ENCODE peak calls at places on chromosomes 3 and 15, in five cellular contexts. N, D, Q, P and C are unnamed samples.

GRCh38 chr15:38878946-38879345 is 314.3 kb upstream of the RASGRP1 start:
- DNase-seq in D (no peak), Q (peak; percentile 17), N (no peak), P (no peak), C (no peak)

GRCh38 chr3:165446555-165446954 is 250.4 kb upstream of the SLITRK3 start:
- DNase-seq in P (no peak), N (no peak), D (no peak), Q (no peak), C (no peak)

GRCh38 chr3:192817053-192817452 is 89.7 kb upstream of the FGF12 start:
- DNase-seq in P (no peak), D (no peak), Q (peak; percentile 58), N (no peak), C (no peak)

GRCh38 chr3:25592510-25592968 is 72.2 kb downstream of the TOP2B start:
- DNase-seq in P (peak; percentile 33), N (peak; percentile 74), Q (peak; percentile 31), D (peak; percentile 19), C (peak; percentile 74)

GRCh38 chr3:128969993-128970740 is 23.7 kb downstream of the CFAP92 start:
- DNase-seq in N (peak; percentile 25), D (peak; percentile 73), Q (peak; percentile 50), P (peak; percentile 15), C (no peak)

GRCh38 chr3:150721285-150722130 is 17.8 kb upstream of the ERICH6 start:
- DNase-seq in Q (peak; percentile 86), P (peak; percentile 45), N (peak; percentile 67), D (peak; percentile 76), C (peak; percentile 48)

GRCh38 chr15:43094416-43095039 is 11.3 kb downstream of the UBR1 start:
- DNase-seq in P (no peak), N (no peak), Q (no peak), D (no peak), C (no peak)

GRCh38 chr3:8625991-8626390 is 18.6 kb downstream of the SSUH2 start:
- DNase-seq in N (no peak), P (peak; percentile 6), Q (peak; percentile 52), D (no peak), C (peak; percentile 60)

GRCh38 chr3:16231983-16232382 is 32.8 kb downstream of the DPH3 start:
- DNase-seq in D (no peak), P (no peak), N (no peak), Q (no peak), C (no peak)

GRCh38 chr15:56835598-56836275 is 82.7 kb upstream of the TCF12 start:
- DNase-seq in Q (no peak), D (no peak), P (no peak), N (no peak), C (no peak)

GRCh38 chr15:96421211-96421610 is 90.7 kb downstream of the NR2F2 start:
- DNase-seq in P (no peak), Q (no peak), D (no peak), N (no peak), C (no peak)

GRCh38 chr3:52122491-52122890 is 31.7 kb downstream of the POC1A start:
- DNase-seq in N (no peak), Q (no peak), P (no peak), D (no peak), C (no peak)

GRCh38 chr15:61888074-61888780 is 172.0 kb downstream of the VPS13C start:
- DNase-seq in P (no peak), N (no peak), D (no peak), Q (peak; percentile 37), C (no peak)

GRCh38 chr15:41561777-41562145 is 2.7 kb downstream of the TYRO3 start:
- DNase-seq in N (no peak), Q (no peak), D (no peak), P (no peak), C (no peak)

GRCh38 chr3:135083756-135084155 is 288.7 kb downstream of the EPHB1 start:
- DNase-seq in N (no peak), Q (no peak), P (no peak), D (no peak), C (no peak)

GRCh38 chr3:159249472-159250131 is 447.7 kb downstream of the MFSD1 start:
- DNase-seq in D (no peak), P (no peak), N (no peak), Q (no peak), C (no peak)

GRCh38 chr3:163946785-163947184 is 1131.5 kb downstream of the SI start:
- DNase-seq in P (no peak), D (no peak), Q (no peak), N (no peak), C (no peak)

GRCh38 chr15:73856458-73857192 is 16.7 kb upstream of the TBC1D21 start:
- DNase-seq in Q (no peak), P (no peak), N (no peak), D (no peak), C (no peak)

GRCh38 chr3:82773207-82773606 is 1011.8 kb upstream of the GBE1 start:
- DNase-seq in N (no peak), P (no peak), D (no peak), Q (no peak), C (no peak)

GRCh38 chr3:138877246-138877645 is 42.5 kb upstream of the PIK3CB start:
- DNase-seq in D (no peak), N (no peak), P (no peak), Q (no peak), C (no peak)

GRCh38 chr3:135865085-135865484 is 100.4 kb upstream of the PPP2R3A start:
- DNase-seq in P (no peak), D (no peak), N (no peak), Q (no peak), C (no peak)

GRCh38 chr15:58276924-58277323 is 138.7 kb downstream of the AQP9 start:
- DNase-seq in Q (no peak), P (no peak), D (no peak), N (no peak), C (no peak)

GRCh38 chr3:194285024-194285858 is 65.9 kb downstream of the CPN2 start:
- DNase-seq in P (no peak), Q (peak; percentile 72), D (no peak), N (no peak), C (no peak)

GRCh38 chr15:68819451-68820204 is 1.1 kb downstream of the ANP32A start:
- DNase-seq in P (no peak), N (peak; percentile 24), D (peak; percentile 58), Q (peak; percentile 36), C (peak; percentile 36)

GRCh38 chr3:138942861-138943623 is 3.9 kb downstream of the FOXL2 start:
- DNase-seq in Q (no peak), P (no peak), N (no peak), D (no peak), C (no peak)

GRCh38 chr15:80173022-80173759 is 20.4 kb downstream of the FAH start:
- DNase-seq in P (peak; percentile 42), D (peak; percentile 79), Q (peak; percentile 74), N (peak; percentile 77), C (peak; percentile 78)

GRCh38 chr3:15726043-15726442 is 71.7 kb downstream of the ANKRD28 start:
- DNase-seq in N (no peak), Q (no peak), P (no peak), D (no peak), C (no peak)

GRCh38 chr3:128395500-128396125 is 71.1 kb downstream of the DNAJB8 start:
- DNase-seq in Q (no peak), P (no peak), N (no peak), D (no peak), C (no peak)

DNA sequence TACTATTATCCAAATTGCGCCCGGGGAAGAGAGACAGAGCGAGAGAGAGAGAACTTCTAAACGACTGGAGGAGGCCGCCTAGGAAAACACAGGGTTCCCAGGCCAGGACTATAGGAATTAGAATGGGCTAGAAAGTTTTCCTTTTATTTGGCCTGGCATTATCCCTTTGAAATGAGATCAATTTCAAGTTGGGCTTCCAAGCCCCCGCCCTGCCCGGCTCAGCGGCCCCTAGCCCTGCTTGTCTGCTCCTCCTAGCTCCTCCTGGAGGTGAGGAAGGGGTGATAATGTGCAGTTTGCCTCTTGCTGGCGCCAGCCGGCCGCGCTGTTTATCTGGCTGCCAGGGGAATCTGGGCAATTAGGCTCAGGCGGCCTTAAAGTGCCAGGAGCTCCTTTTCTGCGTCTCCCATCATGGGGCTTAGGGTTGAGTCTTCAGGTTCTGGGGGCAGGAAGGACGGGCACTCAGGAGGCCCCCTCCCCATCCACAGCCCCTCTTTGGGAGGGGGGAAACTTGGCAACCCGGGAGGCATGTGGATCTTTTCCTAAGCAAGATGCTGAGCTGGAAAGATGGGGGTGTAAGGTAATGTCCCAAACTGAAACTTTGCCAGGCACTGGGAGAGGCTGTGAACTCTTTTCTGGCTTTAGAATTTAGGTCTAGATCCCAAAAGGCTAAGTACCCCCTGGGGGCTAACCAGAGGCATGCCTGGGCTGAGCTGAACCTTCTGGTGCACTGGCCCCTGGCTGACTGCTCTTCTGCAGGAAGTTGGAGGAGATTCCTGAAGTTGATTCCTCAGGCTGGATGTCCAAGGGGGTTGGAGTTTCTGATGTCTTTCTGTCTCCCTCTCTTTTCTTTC is 5.5 kb downstream of the SMAD6 start:
- DNase-seq in P (no peak), D (no peak), Q (no peak), N (peak; percentile 47), C (no peak)
- H3K4me1 ChIP-seq in P (peaks cover 44% of the 10 kb centered on the region), D (peaks cover 54% of the 10 kb centered on the region), Q (peaks cover 15% of the 10 kb centered on the region), N (peaks cover 38% of the 10 kb centered on the region), C (peaks cover 16% of the 10 kb centered on the region)

GRCh38 chr3:64352596-64352989 is 127.3 kb upstream of the PRICKLE2 start:
- DNase-seq in N (no peak), Q (no peak), P (no peak), D (no peak), C (no peak)

GRCh38 chr3:64351713-64352595 is 126.7 kb upstream of the PRICKLE2 start:
- DNase-seq in N (no peak), D (no peak), Q (no peak), P (no peak), C (peak; percentile 47)

GRCh38 chr3:64354956-64355355 is 129.7 kb upstream of the PRICKLE2 start:
- DNase-seq in P (no peak), N (no peak), D (no peak), Q (no peak), C (no peak)

GRCh38 chr3:64354221-64354620 is 129.0 kb upstream of the PRICKLE2 start:
- DNase-seq in D (no peak), P (no peak), N (no peak), Q (no peak), C (no peak)

DNA sequence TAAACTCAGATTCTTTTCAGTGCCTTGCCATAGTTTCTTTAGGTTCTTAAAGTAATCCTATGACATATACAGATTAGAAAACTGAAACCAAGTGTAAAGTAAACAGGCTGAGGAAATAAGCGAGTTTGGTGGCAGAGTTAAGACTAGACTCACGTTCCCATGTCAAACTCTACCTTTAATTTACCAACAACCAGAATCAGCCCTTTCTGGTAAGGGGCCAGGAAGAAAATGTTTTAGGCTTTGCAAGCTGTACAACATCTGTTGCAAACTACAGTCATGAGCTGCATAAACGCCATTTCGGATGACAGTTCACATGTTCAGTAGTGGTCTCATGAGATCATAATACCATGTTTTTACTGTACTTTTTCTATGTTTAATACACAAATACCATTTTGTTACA is 128.0 kb upstream of the PRICKLE2 start:
- DNase-seq in N (no peak), Q (no peak), P (no peak), D (no peak), C (no peak)
- H2AFZ ChIP-seq in N (no peak overlapping the region), Q (no peak overlapping the region), P (no peak overlapping the region), D (no peak overlapping the region), C (no peak overlapping the region)

GRCh38 chr15:44606740-44607139 is 56.7 kb downstream of the SPG11 start:
- DNase-seq in D (no peak), P (no peak), N (no peak), Q (no peak), C (no peak)
- H3K36me3 ChIP-seq in D (peaks cover 90% of the 10 kb centered on the region), P (peaks cover 26% of the 10 kb centered on the region), N (peaks cover 3% of the 10 kb centered on the region), Q (peaks cover 29% of the 10 kb centered on the region), C (no peaks in the 10 kb centered on the region)

DNA sequence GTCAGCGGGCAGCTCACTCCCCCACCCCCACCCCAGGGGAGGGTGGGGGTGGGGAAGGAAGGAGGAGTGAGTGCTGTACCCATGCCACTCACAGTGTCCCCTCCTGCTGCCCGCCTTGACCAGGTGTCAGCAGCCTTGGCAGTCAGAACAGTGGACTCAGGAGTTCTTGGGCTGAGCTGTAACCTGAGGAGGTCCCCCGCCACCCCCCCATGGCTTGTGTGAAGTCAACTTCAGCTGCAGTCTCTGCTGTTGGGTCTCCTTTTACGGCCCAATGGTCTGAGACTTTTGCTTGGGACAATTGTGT is 8.9 kb downstream of the MAPKAPK3 start:
- DNase-seq in P (no peak), Q (no peak), D (no peak), N (no peak), C (no peak)
- H3K4me1 ChIP-seq in P (peaks cover 64% of the 10 kb centered on the region), Q (peaks cover 92% of the 10 kb centered on the region), D (peaks cover 11% of the 10 kb centered on the region), N (peaks cover 16% of the 10 kb centered on the region), C (peaks cover 71% of the 10 kb centered on the region)